ENCODE peak calls at places on chromosomes 1 and 21, in eight cellular contexts. R is astrocyte of the hippocampus; V is A549; B is effector memory CD4-positive, alpha-beta T cell; G is brain microvascular endothelial cell; H is stimulated activated effector memory CD8-positive, alpha-beta T cell treated with anti-CD3 and anti-CD28 coated beads, Interleukin-12 subunit alpha, Interleukin-12 subunit beta, amount 100 ng/mL, for 72 hours; L is stimulated activated naive CD8-positive, alpha-beta T cell treated with anti-CD3 and anti-CD28 coated beads, Interleukin-15, Interleukin-2, amounts not matched to agents 100 U/mL and 50 U/mL, for 24 hours; A is ecto neural progenitor cell. C is an unnamed sample.

GRCh38 chr21:44989943-44990780 is 50.3 kb downstream of the SLX9 start:
- DNase-seq in R (no peak), V (no peak), B (no peak), G (no peak), H (no peak), L (no peak), A (no peak), C (no peak)

GRCh38 chr1:101043776-101044175 is 18.2 kb upstream of the DPH5 start:
- DNase-seq in R (peak; percentile 78), V (no peak), B (no peak), G (peak; percentile 29), H (no peak), L (no peak), A (no peak), C (peak; percentile 50)

GRCh38 chr1:7315316-7315715 is 455.8 kb upstream of the VAMP3 start:
- DNase-seq in R (no peak), V (no peak), B (no peak), G (no peak), H (peak; percentile 10), L (no peak), A (peak; percentile 15), C (no peak)

GRCh38 chr21:31873696-31874599 is 1.1 kb downstream of the HUNK start:
- DNase-seq in R (peak; percentile 61), V (peak; percentile 32), B (no peak), G (no peak), H (peak; percentile 66), L (peak; percentile 79), A (peak; percentile 86), C (no peak)

GRCh38 chr21:25717491-25718139 is 17.1 kb downstream of the ATP5PF start:
- DNase-seq in R (peak; percentile 48), V (peak; percentile 1), B (no peak), G (peak; percentile 51), H (no peak), L (no peak), A (no peak), C (peak; percentile 33)

GRCh38 chr1:5623399-5623798 is 368.8 kb downstream of the NPHP4 start:
- DNase-seq in R (no peak), V (no peak), B (no peak), G (no peak), H (peak; percentile 2), L (no peak), A (no peak), C (no peak)

GRCh38 chr1:12549460-12550349 is 68.3 kb downstream of the DHRS3 start:
- DNase-seq in R (peak; percentile 96), V (peak; percentile 92), B (no peak), G (peak; percentile 99), H (no peak), L (peak; percentile 44), A (no peak), C (peak; percentile 97)

GRCh38 chr1:11799896-11800295 is 5.9 kb downstream of the MTHFR start:
- DNase-seq in R (no peak), V (no peak), B (no peak), G (no peak), H (no peak), L (no peak), A (no peak), C (no peak)

GRCh38 chr1:200240655-200241054 is 169.2 kb downstream of the ZNF281 start:
- DNase-seq in R (no peak), V (no peak), B (no peak), G (no peak), H (peak; percentile 30), L (no peak), A (no peak), C (no peak)

GRCh38 chr1:184036517-184036949 is 995 bp downstream of the COLGALT2 start:
- DNase-seq in R (peak; percentile 71), V (peak; percentile 11), B (no peak), G (no peak), H (peak; percentile 67), L (peak; percentile 12), A (peak; percentile 70), C (peak; percentile 24)

GRCh38 chr1:233520510-233521191 is 93.3 kb upstream of the KCNK1 start:
- DNase-seq in R (peak; percentile 75), V (peak; percentile 74), B (no peak), G (no peak), H (no peak), L (no peak), A (no peak), C (peak; percentile 26)

GRCh38 chr1:37513795-37514349 is 694 bp downstream of the MEAF6 start:
- DNase-seq in R (peak; percentile 51), V (no peak), B (peak; percentile 22), G (peak; percentile 4), H (peak; percentile 75), L (peak; percentile 72), A (peak; percentile 61), C (no peak)

GRCh38 chr1:27724961-27725373 is 794 bp upstream of the FAM76A start:
- DNase-seq in R (peak; percentile 2), V (no peak), B (no peak), G (no peak), H (no peak), L (no peak), A (peak; percentile 61), C (no peak)

GRCh38 chr1:242468749-242469148 is 55.7 kb downstream of the PLD5 start:
- DNase-seq in R (no peak), V (peak; percentile 56), B (no peak), G (no peak), H (no peak), L (no peak), A (no peak), C (peak; percentile 11)

GRCh38 chr1:205179842-205180241 is 31.7 kb downstream of the DSTYK start:
- DNase-seq in R (no peak), V (no peak), B (no peak), G (peak; percentile 39), H (no peak), L (no peak), A (no peak), C (no peak)

GRCh38 chr1:231550448-231550781 is 21.9 kb downstream of the TSNAX start:
- DNase-seq in R (no peak), V (peak; percentile 57), B (no peak), G (no peak), H (no peak), L (no peak), A (no peak), C (peak; percentile 7)

GRCh38 chr1:155127672-155128468 is at the start of gene EFNA1:
- DNase-seq in R (peak; percentile 74), V (peak; percentile 59), B (peak; percentile 9), G (no peak), H (peak; percentile 63), L (peak; percentile 53), A (peak; percentile 78), C (no peak)

GRCh38 chr1:234611153-234611798 is 1.3 kb upstream of the IRF2BP2 start:
- DNase-seq in R (peak; percentile 91), V (peak; percentile 92), B (peak; percentile 62), G (peak; percentile 80), H (peak; percentile 88), L (no peak), A (no peak), C (peak; percentile 94)

GRCh38 chr1:161044908-161045748 is 649 bp downstream of the USF1 start:
- DNase-seq in R (peak; percentile 68), V (peak; percentile 55), B (peak; percentile 33), G (peak; percentile 56), H (peak; percentile 85), L (peak; percentile 78), A (peak; percentile 79), C (peak; percentile 66)

GRCh38 chr21:46509760-46510159 is 51.1 kb downstream of the DIP2A start:
- DNase-seq in R (peak; percentile 75), V (peak; percentile 44), B (no peak), G (peak; percentile 90), H (no peak), L (no peak), A (no peak), C (peak; percentile 82)

GRCh38 chr1:157966034-157966671 is 27.3 kb upstream of the KIRREL1 start:
- DNase-seq in R (peak; percentile 61), V (peak; percentile 77), B (no peak), G (peak; percentile 41), H (no peak), L (no peak), A (no peak), C (peak; percentile 74)